ENCODE peak calls at places on chromosomes 2 and 18, in five cellular contexts. V is K562, I is HepG2, O is GM12878, T is H1. W is an unnamed sample.

GRCh38 chr18:79520473-79521390 is 125.0 kb downstream of the NFATC1 start:
- DNase-seq in V (no peak), I (no peak), O (no peak), T (no peak), W (no peak)

GRCh38 chr2:46979611-46980010 is 64.0 kb upstream of the MCFD2 start:
- DNase-seq in V (no peak), I (no peak), O (no peak), T (no peak), W (no peak)

GRCh38 chr2:3498783-3499394 is 20.4 kb downstream of the ADI1 start:
- DNase-seq in V (no peak), I (no peak), O (no peak), T (no peak), W (no peak)

GRCh38 chr2:32882911-32883810 is 63.6 kb upstream of the LTBP1 start:
- DNase-seq in V (no peak), I (no peak), O (no peak), T (no peak), W (no peak)

GRCh38 chr2:3192920-3193319 is 184.7 kb downstream of the EIPR1 start:
- DNase-seq in V (no peak), I (no peak), O (no peak), T (no peak), W (no peak)

GRCh38 chr18:59149007-59149406 is 9.3 kb downstream of the SEC11C start:
- DNase-seq in V (no peak), I (no peak), O (no peak), T (no peak), W (no peak)

GRCh38 chr2:143681006-143681405 is 551.8 kb downstream of the ARHGAP15 start:
- DNase-seq in V (no peak), I (no peak), O (no peak), T (no peak), W (no peak)

GRCh38 chr2:112148477-112148876 is 10.3 kb downstream of the FBLN7 start:
- DNase-seq in V (no peak), I (no peak), O (no peak), T (no peak), W (no peak)

GRCh38 chr2:109230980-109231420 is 102.0 kb downstream of the SH3RF3 start:
- DNase-seq in V (no peak), I (no peak), O (no peak), T (no peak), W (no peak)

GRCh38 chr2:56565143-56565542 is 381.4 kb downstream of the CCDC85A start:
- DNase-seq in V (no peak), I (no peak), O (no peak), T (no peak), W (no peak)

GRCh38 chr2:30608643-30609042 is 161.6 kb downstream of the LCLAT1 start:
- DNase-seq in V (peak), I (no peak), O (no peak), T (no peak), W (no peak)

DNA sequence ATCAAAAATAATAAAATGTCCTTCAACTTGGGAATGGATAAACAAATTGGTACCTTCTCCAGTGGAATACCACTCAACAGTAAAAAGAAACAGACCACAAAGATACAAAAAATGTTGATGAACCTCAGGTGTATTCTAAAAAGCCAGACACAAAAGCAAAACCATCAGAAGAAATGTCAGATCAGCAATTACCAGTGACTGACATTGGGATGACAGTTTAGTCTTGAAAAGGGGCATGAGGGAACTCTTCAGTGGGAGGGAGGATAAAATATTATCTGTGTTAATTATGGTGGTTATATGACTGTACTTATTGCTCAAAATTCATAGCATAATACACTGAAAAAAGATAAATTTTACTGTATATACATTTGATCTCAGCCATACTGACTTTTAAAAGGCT is 473.0 kb downstream of the TMX3 start:
- DNase-seq in V (no peak), I (no peak), O (no peak), T (no peak), W (no peak)
- TF ChIP-seq CREB1 in V (no peak), I (no peak), O (no peak), T (no peak), W (no peak)

GRCh38 chr2:231708773-231709635 is 679 bp downstream of the PTMA start:
- DNase-seq in V (peak), I (no peak), O (no peak), T (no peak), W (no peak)

GRCh38 chr2:231709981-231710750 is 1.8 kb downstream of the PTMA start:
- DNase-seq in V (peak), I (peak), O (peak), T (no peak), W (peak)

GRCh38 chr2:231710751-231711676 is 2.7 kb downstream of the PTMA start:
- DNase-seq in V (no peak), I (no peak), O (no peak), T (no peak), W (no peak)

GRCh38 chr2:231708050-231708772 is at the start of gene PTMA:
- DNase-seq in V (peak), I (peak), O (peak), T (peak), W (peak)

DNA sequence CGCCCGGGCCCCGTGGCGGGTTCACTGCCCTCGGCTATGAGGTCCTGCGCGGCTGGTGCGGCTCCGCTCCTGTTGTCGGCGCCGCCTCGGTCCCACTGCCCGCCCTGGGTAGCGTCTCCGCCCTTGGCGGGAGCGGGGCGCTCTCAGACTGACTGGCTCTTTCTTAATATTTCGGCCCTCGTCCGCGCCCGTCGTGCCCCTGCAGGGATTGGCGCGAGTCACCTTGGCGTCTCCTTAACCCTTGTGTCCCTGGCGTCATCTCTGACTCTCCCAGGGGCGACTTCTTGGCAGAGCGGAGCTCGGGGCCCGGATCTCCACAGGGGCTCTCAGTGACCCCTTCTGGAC is 1.3 kb downstream of the PTMA start:
- DNase-seq in V (peak), I (no peak), O (no peak), T (no peak), W (no peak)
- TF ChIP-seq USF2 in V (no peak), I (no peak), O (no peak), T (no peak), W (no peak)

DNA sequence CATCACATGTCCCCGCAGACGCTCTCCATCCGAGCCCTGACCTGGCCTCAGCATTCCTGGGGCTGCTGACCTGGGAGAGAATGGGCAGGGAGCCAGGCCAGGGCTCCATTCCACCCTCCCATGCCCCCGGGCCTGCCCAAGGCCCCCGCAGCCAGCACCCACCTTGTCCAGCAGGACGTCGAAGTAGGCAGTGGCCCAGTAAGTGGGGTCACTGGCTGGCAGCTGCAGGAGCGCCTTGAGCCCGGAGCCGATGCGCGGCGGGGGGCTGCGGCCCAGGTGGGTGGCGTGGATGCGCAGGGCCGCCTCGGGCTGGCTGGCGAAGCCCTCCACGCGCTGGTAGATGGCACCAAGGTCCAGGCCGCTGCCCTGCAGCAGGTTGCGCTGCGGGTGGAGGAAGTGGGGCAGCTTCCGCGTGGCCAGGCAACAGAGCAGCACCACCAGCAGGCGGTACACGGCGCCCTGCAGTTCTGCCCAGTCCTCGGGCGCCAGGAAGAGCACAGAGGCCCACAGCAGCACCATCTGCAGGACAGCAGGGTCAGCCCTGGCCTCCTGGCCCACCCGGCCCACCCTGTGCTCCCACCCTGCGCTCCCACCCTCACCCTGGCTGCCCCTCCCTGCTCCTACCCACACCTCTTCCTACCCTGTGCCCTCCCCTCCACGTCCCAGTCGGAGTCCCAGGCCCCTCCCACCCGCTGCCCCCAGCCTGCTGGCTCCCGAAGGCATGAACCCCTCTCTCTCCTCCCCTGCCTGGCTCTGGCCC is 7.6 kb downstream of the MAB21L4 start:
- DNase-seq in V (no peak), I (no peak), O (no peak), T (no peak), W (no peak)
- TF ChIP-seq CREB1 in V (no peak), I (no peak), O (no peak), T (no peak), W (no peak)

DNA sequence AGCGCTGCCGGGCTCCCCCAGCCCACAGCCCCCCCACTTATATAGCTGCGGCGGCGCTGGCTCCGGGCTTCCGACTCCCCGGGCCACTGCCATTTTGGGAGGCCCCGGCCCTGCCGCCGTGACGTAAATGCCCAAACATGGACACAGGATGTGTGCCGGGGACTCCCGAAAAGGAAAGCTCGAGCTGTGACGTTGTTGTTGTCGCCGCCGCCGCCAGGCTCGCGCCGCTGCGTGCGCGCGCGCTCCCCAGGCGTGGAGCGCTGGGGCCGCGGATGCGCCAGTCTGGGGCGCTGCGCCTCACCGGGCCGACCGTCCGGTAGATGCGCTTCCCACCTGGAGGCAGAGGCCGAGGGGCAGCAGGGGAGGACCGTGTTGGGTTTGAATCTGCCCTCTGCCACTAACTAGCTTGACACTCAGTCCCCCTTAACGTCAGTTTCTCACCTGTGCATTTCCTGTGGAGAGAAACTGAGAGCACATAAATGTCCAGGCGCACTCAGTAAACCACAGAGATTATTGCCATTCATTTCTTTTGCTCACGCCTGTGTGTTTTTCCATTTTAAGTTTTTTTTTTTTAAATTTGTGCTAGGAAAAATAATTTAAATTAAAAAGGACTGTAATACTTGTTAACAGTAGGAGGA is at the start of gene EGR4:
- DNase-seq in V (peak), I (peak), O (peak), T (peak), W (peak)
- TF ChIP-seq USF2 in V (no peak), I (peak), O (no peak), T (no peak), W (no peak)

DNA sequence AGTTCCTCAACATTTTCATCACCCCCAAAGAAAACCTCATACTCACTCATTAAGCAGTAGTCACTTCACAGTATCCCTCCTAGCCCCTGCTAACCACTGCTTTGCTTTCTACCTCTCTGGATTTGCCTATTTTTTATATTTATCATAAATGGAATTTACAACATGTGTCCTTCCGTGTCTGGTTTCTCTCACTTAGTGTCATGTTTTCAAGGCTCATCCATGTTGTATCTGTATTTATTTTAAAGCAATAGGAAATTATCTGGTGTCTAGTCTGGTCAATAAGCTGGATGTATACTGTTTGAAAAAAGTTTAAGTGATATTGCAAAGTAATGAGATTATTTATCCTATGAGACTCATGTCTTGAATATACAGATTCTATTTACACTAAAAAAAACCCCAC is 77.8 kb upstream of the GLS start:
- DNase-seq in V (no peak), I (no peak), O (no peak), T (no peak), W (no peak)
- TF ChIP-seq CREB1 in V (no peak), I (no peak), O (no peak), T (no peak), W (no peak)

GRCh38 chr18:10101729-10102128 is 187.9 kb downstream of the VAPA start:
- DNase-seq in V (no peak), I (no peak), O (no peak), T (no peak), W (no peak)

GRCh38 chr18:10095356-10095755 is 181.5 kb downstream of the VAPA start:
- DNase-seq in V (no peak), I (no peak), O (no peak), T (no peak), W (no peak)

GRCh38 chr18:10101293-10101701 is 187.5 kb downstream of the VAPA start:
- DNase-seq in V (no peak), I (no peak), O (no peak), T (peak), W (no peak)

GRCh38 chr18:10100236-10100635 is 186.4 kb downstream of the VAPA start:
- DNase-seq in V (no peak), I (no peak), O (no peak), T (no peak), W (no peak)

GRCh38 chr18:10099539-10100140 is 185.8 kb downstream of the VAPA start:
- DNase-seq in V (no peak), I (no peak), O (no peak), T (no peak), W (no peak)
- TF ChIP-seq USF2 in V (no peak), I (no peak), O (no peak), T (no peak), W (no peak)

DNA sequence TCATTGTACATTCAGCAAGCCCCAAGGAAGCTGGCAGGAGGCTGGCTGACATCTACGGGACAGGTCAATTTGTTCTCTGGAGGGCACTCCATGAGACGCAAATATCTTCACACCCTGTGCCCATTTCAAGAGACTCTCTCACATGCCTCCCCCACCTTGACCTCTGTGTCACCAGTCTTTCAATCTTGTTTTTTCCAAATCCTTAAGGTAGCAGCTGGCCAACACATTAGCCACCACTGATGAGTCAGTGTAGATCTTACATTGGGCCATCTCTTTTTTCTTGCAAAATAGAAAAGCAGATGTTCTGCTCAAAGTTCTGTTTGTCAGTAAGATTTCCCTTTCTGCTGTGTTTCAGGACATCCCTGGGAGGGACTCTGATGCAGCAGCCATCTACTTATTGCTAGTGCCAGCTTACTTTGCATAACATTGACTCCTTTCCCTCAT is 1.7 kb upstream of the DPP4 start:
- DNase-seq in V (no peak), I (no peak), O (no peak), T (no peak), W (no peak)
- TF ChIP-seq CREB1 in V (no peak), I (no peak), O (no peak), T (no peak), W (no peak)

GRCh38 chr2:70090706-70091334 is 3.5 kb downstream of the PCBP1 start:
- DNase-seq in V (no peak), I (no peak), O (no peak), T (no peak), W (no peak)
- TF ChIP-seq USF2 in V (no peak), I (no peak), O (no peak), T (no peak), W (no peak)